ENCODE peak calls at places on chromosomes 12 and 14, in six cellular contexts. A, D, W, L, B and V are unnamed samples.

GRCh38 chr14:23137221-23138172 is 18.4 kb upstream of the CEBPE start:
- DNase-seq in W (no peak), D (no peak), B (no peak), L (no peak), A (no peak), V (no peak)

GRCh38 chr12:94648578-94648977 is 1.8 kb downstream of the TMCC3 start:
- DNase-seq in D (no peak), A (no peak), W (no peak), B (no peak), L (no peak), V (no peak)

GRCh38 chr12:57864811-57865751 is 18.6 kb upstream of the CTDSP2 start:
- DNase-seq in L (peak; percentile 91), W (peak; percentile 73), B (peak; percentile 53), D (peak; percentile 21), A (peak; percentile 37), V (no peak)

GRCh38 chr12:84825149-84825548 is 87.5 kb downstream of the SLC6A15 start:
- DNase-seq in W (no peak), A (no peak), L (no peak), D (no peak), B (no peak), V (no peak)

GRCh38 chr12:121926874-121927706 is 8.7 kb downstream of the CFAP251 start:
- DNase-seq in W (no peak), B (no peak), A (no peak), L (no peak), D (no peak), V (no peak)

GRCh38 chr14:37197421-37198272 is at the start of gene MIPOL1:
- DNase-seq in L (peak; percentile 89), B (peak; percentile 7), D (no peak), A (no peak), W (peak; percentile 67), V (peak; percentile 44)

GRCh38 chr14:24264298-24264697 is 1.3 kb upstream of the TGM1 start:
- DNase-seq in W (no peak), B (no peak), A (no peak), D (no peak), L (no peak), V (no peak)

GRCh38 chr12:64737539-64737938 is 21.7 kb downstream of the GNS start:
- DNase-seq in A (no peak), B (no peak), W (no peak), L (no peak), D (no peak), V (no peak)

GRCh38 chr14:92563359-92563758 is 49.8 kb downstream of the RIN3 start:
- DNase-seq in A (no peak), L (no peak), B (no peak), D (no peak), W (no peak), V (no peak)

GRCh38 chr12:4002601-4003000 is 129.4 kb upstream of the PARP11 start:
- DNase-seq in B (no peak), W (no peak), D (no peak), A (no peak), L (no peak), V (no peak)

GRCh38 chr12:115916910-115917668 is 360.4 kb downstream of the MED13L start:
- DNase-seq in A (peak; percentile 69), D (peak; percentile 60), L (peak; percentile 62), W (no peak), B (peak; percentile 71), V (no peak)

GRCh38 chr12:67910360-67911292 is 78.6 kb upstream of the IFNG-AS1 start:
- DNase-seq in A (no peak), D (no peak), B (no peak), L (no peak), W (no peak), V (no peak)

GRCh38 chr12:54195736-54196347 is 7.1 kb upstream of the SMUG1 start:
- DNase-seq in B (no peak), A (no peak), D (no peak), L (no peak), W (no peak), V (no peak)

GRCh38 chr12:30902001-30902400 is 24.5 kb upstream of the TSPAN11 start:
- DNase-seq in B (no peak), A (no peak), W (no peak), L (no peak), D (no peak), V (no peak)

GRCh38 chr14:57182760-57183503 is 85.8 kb downstream of the EXOC5 start:
- DNase-seq in L (no peak), A (no peak), D (no peak), B (no peak), W (no peak), V (no peak)

GRCh38 chr14:104694991-104695659 is 5.7 kb downstream of the INF2 start:
- DNase-seq in D (no peak), W (no peak), A (no peak), B (no peak), L (no peak), V (peak; percentile 71)